ENCODE peak calls at places on chromosomes 3 and 15, in five cellular contexts. C is sciatic nerve; P is activated CD8-positive, alpha-beta T cell treated with anti-CD3 and anti-CD28 coated beads, Interleukin-2, amount 10 ng/mL, durations not matched to agents 7 days and 5 days; V is HEK293T; J is left lung. A is an unnamed sample.

GRCh38 chr3:184240384-184241140 is 8.2 kb downstream of the ALG3 start:
- DNase-seq in V (no peak), P (peak), C (no peak), J (no peak), A (no peak)

GRCh38 chr3:172562881-172563835 is 39.9 kb upstream of the TNFSF10 start:
- DNase-seq in J (no peak), C (no peak), V (no peak), P (no peak), A (peak)

GRCh38 chr3:168081856-168082255 is 13.9 kb downstream of the GOLIM4 start:
- DNase-seq in P (no peak), C (no peak), V (no peak), J (no peak), A (no peak)

GRCh38 chr15:65246939-65247338 is 35.7 kb upstream of the CILP start:
- DNase-seq in P (no peak), V (no peak), J (no peak), C (no peak), A (no peak)

GRCh38 chr3:114758828-114759709 is 388.0 kb downstream of the ZBTB20 start:
- DNase-seq in P (no peak), C (no peak), V (no peak), J (no peak), A (no peak)

GRCh38 chr3:139585820-139586219 is 46.3 kb upstream of the RBP1 start:
- DNase-seq in J (no peak), P (no peak), C (no peak), V (no peak), A (no peak)

GRCh38 chr3:147379651-147380050 is 26.7 kb downstream of the ZIC4 start:
- DNase-seq in C (no peak), J (no peak), V (no peak), P (no peak), A (no peak)

GRCh38 chr3:33798418-33799201 is at the start of gene PDCD6IP:
- DNase-seq in V (peak), C (peak), J (peak), P (peak), A (peak)

GRCh38 chr3:31893174-31893573 is 87.9 kb downstream of the OSBPL10 start:
- DNase-seq in V (no peak), J (no peak), C (no peak), P (no peak), A (no peak)

GRCh38 chr3:171328419-171329082 is 131.7 kb downstream of the TNIK start:
- DNase-seq in V (peak), C (no peak), P (peak), J (no peak), A (no peak)

GRCh38 chr15:49962044-49962602 is 156.9 kb downstream of the ATP8B4 start:
- DNase-seq in J (no peak), C (no peak), P (no peak), V (no peak), A (no peak)

GRCh38 chr3:53803816-53804545 is 42.2 kb downstream of the CHDH start:
- DNase-seq in P (no peak), V (no peak), J (no peak), C (peak), A (no peak)

A was measured in NCI-H2227 treated with DMSO at 0.1 percent for 48 hours.